ENCODE peak calls at places on chromosome 15, in four cellular contexts. F, Q, T and L are unnamed samples.

GRCh38 chr15:99842071-99842470 is 108.8 kb upstream of the LYSMD4 start:
- DNase-seq in F (no peak), Q (no peak), T (no peak), L (no peak)

GRCh38 chr15:78012643-78013077 is 64.9 kb downstream of the TBC1D2B start:
- DNase-seq in F (no peak), Q (no peak), T (no peak), L (no peak)

GRCh38 chr15:38373016-38373415 is 80.9 kb upstream of the FAM98B start:
- DNase-seq in F (peak; percentile 52), Q (no peak), T (no peak), L (no peak)

GRCh38 chr15:34754674-34755418 is at the start of gene GJD2:
- DNase-seq in F (no peak), Q (no peak), T (peak; percentile 51), L (no peak)

GRCh38 chr15:28942521-28943035 is 56.8 kb downstream of the APBA2 start:
- DNase-seq in F (no peak), Q (no peak), T (no peak), L (no peak)

GRCh38 chr15:100726070-100726420 is 123.7 kb downstream of the ASB7 start:
- DNase-seq in F (no peak), Q (no peak), T (no peak), L (no peak)

GRCh38 chr15:51181221-51181620 is 86.5 kb upstream of the TNFAIP8L3 start:
- DNase-seq in F (no peak), Q (no peak), T (no peak), L (no peak)

GRCh38 chr15:57640935-57641682 is 49.4 kb downstream of the MYZAP start:
- DNase-seq in F (peak; percentile 12), Q (peak; percentile 13), T (peak; percentile 15), L (peak; percentile 42)

GRCh38 chr15:40430271-40430805 is 10.4 kb upstream of the BAHD1 start:
- DNase-seq in F (peak; percentile 11), Q (no peak), T (no peak), L (peak; percentile 74)

GRCh38 chr15:25184356-25185155 is 229.8 kb downstream of the SNRPN start:
- DNase-seq in F (no peak), Q (no peak), T (no peak), L (no peak)

GRCh38 chr15:33722005-33722672 is 246.2 kb upstream of the CHRM5 start:
- DNase-seq in F (peak; percentile 77), Q (peak; percentile 70), T (no peak), L (no peak)

GRCh38 chr15:57969355-57969754 is 96.2 kb downstream of the ALDH1A2 start:
- DNase-seq in F (no peak), Q (no peak), T (no peak), L (no peak)

GRCh38 chr15:70354260-70354894 is 256.7 kb upstream of the TLE3 start:
- DNase-seq in F (no peak), Q (no peak), T (no peak), L (no peak)

GRCh38 chr15:39801641-39802309 is 19.1 kb upstream of the FSIP1 start:
- DNase-seq in F (no peak), Q (peak; percentile 32), T (no peak), L (peak; percentile 62)

GRCh38 chr15:53739651-53740050 is 19.8 kb downstream of the WDR72 start:
- DNase-seq in F (no peak), Q (no peak), T (no peak), L (no peak)

GRCh38 chr15:87034886-87035285 is 955.2 kb downstream of the AGBL1 start:
- DNase-seq in F (no peak), Q (no peak), T (no peak), L (no peak)

GRCh38 chr15:39605146-39605545 is 24.3 kb downstream of the THBS1 start:
- DNase-seq in F (no peak), Q (peak; percentile 9), T (no peak), L (no peak)

GRCh38 chr15:59933607-59934006 is 70.5 kb upstream of the FOXB1 start:
- DNase-seq in F (no peak), Q (no peak), T (no peak), L (no peak)

GRCh38 chr15:59222106-59222505 is 15.5 kb downstream of the LDHAL6B start:
- DNase-seq in F (peak; percentile 83), Q (peak; percentile 77), T (no peak), L (no peak)

GRCh38 chr15:33516563-33516962 is 205.8 kb downstream of the RYR3 start:
- DNase-seq in F (no peak), Q (no peak), T (no peak), L (no peak)

GRCh38 chr15:92322566-92323355 is 70.9 kb upstream of the ST8SIA2 start:
- DNase-seq in F (no peak), Q (no peak), T (no peak), L (no peak)

GRCh38 chr15:84721381-84721780 is 5.4 kb upstream of the SEC11A start:
- DNase-seq in F (no peak), Q (no peak), T (no peak), L (no peak)

GRCh38 chr15:48360841-48361240 is 29.6 kb downstream of the DUT start:
- DNase-seq in F (peak; percentile 32), Q (peak; percentile 53), T (no peak), L (no peak)

GRCh38 chr15:40034186-40034946 is 4.6 kb downstream of the SRP14 start:
- DNase-seq in F (no peak), Q (no peak), T (no peak), L (no peak)

GRCh38 chr15:43390723-43391122 is 19.8 kb downstream of the TUBGCP4 start:
- DNase-seq in F (peak; percentile 46), Q (peak; percentile 50), T (no peak), L (peak; percentile 53)

GRCh38 chr15:48084759-48085420 is 35.9 kb upstream of the SLC24A5 start:
- DNase-seq in F (peak; percentile 50), Q (peak; percentile 66), T (peak; percentile 37), L (peak; percentile 21)

GRCh38 chr15:20386198-20386597 is 155.4 kb downstream of the GOLGA6L6 start:
- DNase-seq in F (no peak), Q (no peak), T (no peak), L (no peak)

GRCh38 chr15:58716027-58716426 is 33.5 kb downstream of the ADAM10 start:
- DNase-seq in F (no peak), Q (no peak), T (no peak), L (no peak)

GRCh38 chr15:27655063-27655462 is 444.1 kb downstream of the OCA2 start:
- DNase-seq in F (no peak), Q (no peak), T (no peak), L (no peak)

GRCh38 chr15:37076543-37076942 is 23.8 kb downstream of the MEIS2 start:
- DNase-seq in F (peak; percentile 78), Q (peak; percentile 53), T (no peak), L (no peak)

GRCh38 chr15:43975326-43975725 is 148.5 kb downstream of the WDR76 start:
- DNase-seq in F (no peak), Q (no peak), T (no peak), L (no peak)

GRCh38 chr15:100525894-100526512 is 2.7 kb downstream of the CERS3 start:
- DNase-seq in F (no peak), Q (no peak), T (no peak), L (no peak)

GRCh38 chr15:58498821-58499580 is 67.2 kb downstream of the LIPC start:
- DNase-seq in F (peak; percentile 98), Q (peak; percentile 99), T (no peak), L (peak; percentile 78)

GRCh38 chr15:61062268-61062667 is 166.8 kb downstream of the RORA start:
- DNase-seq in F (no peak), Q (no peak), T (no peak), L (no peak)

GRCh38 chr15:60414016-60414682 is 16.4 kb upstream of the ANXA2 start:
- DNase-seq in F (peak; percentile 78), Q (peak; percentile 58), T (no peak), L (no peak)

GRCh38 chr15:91193059-91193715 is 93.1 kb downstream of the SV2B start:
- DNase-seq in F (no peak), Q (no peak), T (no peak), L (no peak)

GRCh38 chr15:57316451-57316850 is 59.9 kb upstream of the CGNL1 start:
- DNase-seq in F (no peak), Q (no peak), T (no peak), L (no peak)

GRCh38 chr15:100224206-100225185 is 117.3 kb downstream of the ADAMTS17 start:
- DNase-seq in F (no peak), Q (no peak), T (no peak), L (no peak)

GRCh38 chr15:73786518-73786917 is 33.4 kb upstream of the INSYN1 start:
- DNase-seq in F (no peak), Q (no peak), T (no peak), L (no peak)
- H2BK120ac ChIP-seq in F (no peak overlapping the region), Q (no peak overlapping the region), T (no peak overlapping the region), L (no peak overlapping the region)

DNA sequence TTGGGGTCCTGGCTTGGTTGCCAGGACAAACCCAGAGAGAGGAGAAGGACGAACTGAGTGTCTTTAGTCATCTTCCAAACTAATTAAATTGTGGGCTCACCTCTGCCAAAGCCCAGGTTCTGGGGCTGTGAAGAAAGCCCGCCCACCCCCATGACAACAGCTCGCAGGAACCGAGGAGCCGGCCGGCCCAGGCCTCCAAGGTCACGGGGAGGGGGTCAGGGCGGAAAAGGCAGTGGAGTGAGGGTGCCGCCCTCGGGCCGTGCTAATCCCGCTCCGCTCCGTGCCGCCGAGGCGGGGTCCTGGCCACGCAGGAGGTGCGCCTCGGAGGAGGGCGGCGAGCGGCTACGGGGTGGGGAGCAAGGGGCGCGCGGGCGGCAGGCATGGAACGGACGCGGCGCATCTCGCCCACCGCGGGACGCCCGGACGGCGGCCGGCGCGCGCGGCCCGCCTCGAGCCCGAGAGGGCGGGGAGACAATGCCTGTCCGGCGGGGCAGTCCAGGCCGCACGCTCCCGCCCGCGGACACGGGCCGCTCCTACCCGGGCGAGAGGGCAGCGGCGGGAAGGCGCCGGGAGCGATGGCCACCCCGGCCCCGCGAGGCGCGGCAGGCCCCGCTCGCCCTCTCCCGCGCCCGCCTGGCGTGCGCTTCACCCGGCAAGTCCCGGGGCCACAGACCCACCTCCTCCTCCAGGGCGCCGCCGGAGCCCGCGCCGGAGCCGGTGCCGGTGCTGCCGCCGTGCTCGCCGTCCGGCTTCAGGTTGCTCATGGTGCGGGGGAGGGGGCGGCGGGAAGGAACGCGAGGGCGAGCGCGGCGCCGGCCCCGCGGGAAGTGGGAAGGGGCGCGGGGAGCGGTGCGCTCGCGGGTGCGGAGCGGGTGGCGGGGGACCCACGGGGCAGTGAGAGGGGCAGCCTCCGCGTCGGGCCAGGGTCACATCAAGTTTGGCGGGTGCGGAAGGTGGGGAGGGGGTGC is 549 bp downstream of the RBPMS2 start:
- DNase-seq in F (no peak), Q (peak; percentile 34), T (peak; percentile 41), L (peak; percentile 34)
- H4K8ac ChIP-seq in F (no peak overlapping the region), Q (peak overlapping the region; percentile 94), T (no peak overlapping the region), L (peak overlapping the region; percentile 95)

GRCh38 chr15:71362987-71363968 is 248.0 kb downstream of the THSD4 start:
- DNase-seq in F (no peak), Q (no peak), T (no peak), L (no peak)
- H2BK120ac ChIP-seq in F (no peak overlapping the region), Q (no peak overlapping the region), T (no peak overlapping the region), L (no peak overlapping the region)

DNA sequence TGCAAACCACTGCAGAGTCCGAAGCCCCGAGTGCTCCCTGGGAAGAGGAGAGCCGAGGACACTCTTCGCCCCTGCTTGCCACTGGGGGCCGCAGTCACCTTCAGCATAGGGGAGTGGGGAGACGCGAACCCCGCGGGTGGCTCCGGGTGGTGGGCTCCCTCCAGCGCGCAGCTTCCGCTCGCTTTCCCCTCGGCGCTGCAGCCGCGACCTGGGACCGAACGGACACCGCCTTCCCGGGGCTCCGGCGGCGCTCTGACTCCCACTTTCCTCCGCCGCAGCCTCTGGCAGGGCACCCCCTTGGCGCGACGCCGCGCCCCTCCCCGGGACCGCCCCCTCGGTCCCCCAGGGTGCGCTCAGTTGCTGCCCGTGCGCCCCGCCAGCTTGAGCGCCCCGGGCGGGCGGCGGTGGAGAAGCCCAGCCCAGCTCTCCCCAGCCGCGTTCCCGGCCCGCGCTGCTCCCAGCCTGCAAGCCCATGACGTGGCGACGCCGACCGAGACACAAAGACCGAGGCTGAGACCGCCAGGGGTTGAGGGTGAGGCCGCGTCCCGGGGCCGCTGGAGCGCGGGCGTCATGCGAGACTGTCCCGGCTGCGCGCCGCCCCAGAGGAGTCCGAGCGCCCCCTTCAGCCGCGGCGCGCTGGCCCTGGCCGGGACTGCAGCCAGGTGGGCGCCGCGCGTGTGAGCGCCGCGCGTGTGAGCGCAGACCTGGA is at the start of gene MINAR1:
- DNase-seq in F (peak; percentile 56), Q (peak; percentile 66), T (peak; percentile 61), L (peak; percentile 63)
- H4K8ac ChIP-seq in F (peak within 1 kb of the TSS; percentile 5), Q (no peak within 1 kb of the TSS), T (no peak within 1 kb of the TSS), L (peak within 1 kb of the TSS; percentile 72)